ENCODE peak calls at places on chromosomes 5 and 9, in eight cellular contexts. R, A, E, S, V, J, C and N are unnamed samples.

GRCh38 chr5:131218392-131218791 is 45.5 kb upstream of the CDC42SE2 start:
- DNase-seq in R (peak; percentile 9), A (no peak), E (no peak), S (no peak), V (no peak), J (no peak), C (no peak), N (no peak)

GRCh38 chr5:122585111-122585415 is 189.8 kb upstream of the SNX2 start:
- DNase-seq in R (no peak), A (no peak), E (no peak), S (no peak), V (no peak), J (no peak), C (no peak), N (no peak)

GRCh38 chr5:1252681-1253080 is 27.5 kb downstream of the SLC6A18 start:
- DNase-seq in R (no peak), A (no peak), E (no peak), S (no peak), V (no peak), J (no peak), C (no peak), N (no peak)

GRCh38 chr9:38682713-38683112 is 37.2 kb downstream of the FAM240B start:
- DNase-seq in R (peak; percentile 89), A (no peak), E (no peak), S (peak; percentile 84), V (no peak), J (peak; percentile 60), C (no peak), N (no peak)

GRCh38 chr5:51279983-51280382 is 103.3 kb upstream of the ISL1 start:
- DNase-seq in R (no peak), A (no peak), E (no peak), S (no peak), V (no peak), J (no peak), C (no peak), N (no peak)

GRCh38 chr9:38250279-38251035 is 142.0 kb upstream of the ALDH1B1 start:
- DNase-seq in R (no peak), A (peak; percentile 51), E (no peak), S (no peak), V (no peak), J (no peak), C (no peak), N (no peak)

GRCh38 chr9:34374905-34375552 is 1.7 kb downstream of the MYORG start:
- DNase-seq in R (peak; percentile 37), A (no peak), E (no peak), S (no peak), V (no peak), J (no peak), C (peak; percentile 87), N (no peak)

GRCh38 chr5:36150676-36151433 is 832 bp downstream of the LMBRD2 start:
- DNase-seq in R (peak; percentile 55), A (no peak), E (peak; percentile 39), S (peak; percentile 39), V (peak; percentile 13), J (no peak), C (peak; percentile 44), N (no peak)

GRCh38 chr5:10278658-10279279 is 28.7 kb downstream of the CCT5 start:
- DNase-seq in R (no peak), A (no peak), E (no peak), S (no peak), V (no peak), J (no peak), C (no peak), N (no peak)

GRCh38 chr5:179955630-179956029 is 47.9 kb upstream of the TBC1D9B start:
- DNase-seq in R (no peak), A (no peak), E (no peak), S (no peak), V (no peak), J (no peak), C (no peak), N (no peak)

GRCh38 chr5:5978501-5979361 is 399.6 kb downstream of the MED10 start:
- DNase-seq in R (no peak), A (no peak), E (no peak), S (no peak), V (no peak), J (no peak), C (no peak), N (no peak)

GRCh38 chr5:150139334-150139733 is 16.3 kb downstream of the PDGFRB start:
- DNase-seq in R (no peak), A (no peak), E (no peak), S (peak; percentile 75), V (no peak), J (no peak), C (no peak), N (no peak)

GRCh38 chr9:114314881-114315722 is 7.8 kb upstream of the ORM1 start:
- DNase-seq in R (no peak), A (peak; percentile 62), E (no peak), S (no peak), V (no peak), J (no peak), C (peak; percentile 11), N (peak; percentile 71)

GRCh38 chr5:50814541-50814940 is 148.1 kb downstream of the PARP8 start:
- DNase-seq in R (no peak), A (no peak), E (no peak), S (no peak), V (no peak), J (no peak), C (no peak), N (no peak)

GRCh38 chr5:143147918-143148317 is 255.6 kb downstream of the NR3C1 start:
- DNase-seq in R (no peak), A (no peak), E (no peak), S (no peak), V (no peak), J (no peak), C (no peak), N (no peak)